ENCODE peak calls at places on chromosomes 3 and 15, in four cellular contexts. I, C, H and B are unnamed samples.

GRCh38 chr15:41219381-41219780 is 11.2 kb downstream of the EXD1 start:
- DNase-seq in I (no peak), C (no peak), H (no peak), B (no peak)

GRCh38 chr15:61681676-61682075 is 378.6 kb downstream of the VPS13C start:
- DNase-seq in I (no peak), C (peak; percentile 16), H (no peak), B (no peak)

GRCh38 chr15:47746516-47746915 is 29.2 kb downstream of the SEMA6D start:
- DNase-seq in I (no peak), C (no peak), H (no peak), B (no peak)

GRCh38 chr3:159821148-159821547 is 167.5 kb upstream of the IL12A start:
- DNase-seq in I (no peak), C (peak; percentile 94), H (no peak), B (no peak)

GRCh38 chr3:152291649-152292066 is 22.9 kb downstream of the MBNL1 start:
- DNase-seq in I (no peak), C (no peak), H (no peak), B (no peak)

GRCh38 chr3:42133500-42134298 is 42.5 kb downstream of the TRAK1 start:
- DNase-seq in I (no peak), C (no peak), H (no peak), B (no peak)

GRCh38 chr3:4899654-4900236 is 79.5 kb upstream of the BHLHE40 start:
- DNase-seq in I (no peak), C (no peak), H (no peak), B (no peak)

GRCh38 chr15:74835312-74835823 is 7.6 kb downstream of the ULK3 start:
- DNase-seq in I (peak; percentile 80), C (peak; percentile 70), H (no peak), B (peak; percentile 79)

GRCh38 chr3:16504242-16504641 is 9.3 kb downstream of the RFTN1 start:
- DNase-seq in I (no peak), C (no peak), H (no peak), B (no peak)

DNA sequence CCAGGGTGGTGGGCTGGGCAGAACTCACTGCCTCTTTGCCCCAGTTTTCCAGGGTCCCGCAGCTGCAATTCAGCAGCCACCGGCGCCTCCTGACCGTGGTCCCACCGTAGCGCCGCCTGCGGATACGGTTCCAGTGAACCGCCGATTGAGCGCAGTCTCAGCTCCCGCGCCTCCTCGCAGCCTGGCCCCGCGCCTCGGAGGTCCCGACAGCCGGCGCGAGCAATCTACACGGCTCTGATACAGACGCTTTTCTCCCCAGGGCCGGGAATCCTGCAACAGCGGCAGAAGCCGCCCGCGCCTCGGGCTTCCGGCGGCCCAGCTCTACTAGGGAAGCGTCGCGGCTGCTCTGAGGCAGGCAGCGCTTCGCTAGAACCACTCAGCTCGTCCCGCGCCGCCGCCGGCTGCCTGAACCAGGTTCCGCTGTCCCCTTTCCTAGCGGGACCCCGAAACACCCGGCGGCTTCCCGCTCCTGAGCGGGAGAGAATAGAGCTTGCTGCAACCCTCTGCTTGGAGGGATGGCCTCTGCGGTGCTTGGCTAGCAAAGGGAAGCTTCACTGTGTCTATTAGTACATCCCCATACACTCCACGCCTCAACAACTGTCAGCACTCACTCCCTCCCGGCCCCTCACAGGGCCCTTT is 3.1 kb downstream of the FOXL2NB start:
- DNase-seq in I (no peak), C (no peak), H (no peak), B (no peak)
- H3K4me3 ChIP-seq in I (no peak overlapping the region), C (no peak overlapping the region), H (peak overlapping the region; percentile 35), B (no peak overlapping the region)

GRCh38 chr3:123149525-123149924 is 52.2 kb upstream of the SEC22A start:
- DNase-seq in I (no peak), C (no peak), H (no peak), B (no peak)
- H3K4me1 ChIP-seq in I (no peaks in the 10 kb centered on the region), C (no peaks in the 10 kb centered on the region), H (no peaks in the 10 kb centered on the region), B (peaks cover 9% of the 10 kb centered on the region)

GRCh38 chr3:196180346-196180745 is 30.9 kb downstream of the ZDHHC19 start:
- DNase-seq in I (no peak), C (no peak), H (no peak), B (no peak)

GRCh38 chr3:196179380-196180308 is 31.6 kb downstream of the ZDHHC19 start:
- DNase-seq in I (no peak), C (peak; percentile 91), H (no peak), B (peak; percentile 27)

GRCh38 chr3:196177967-196178366 is 33.2 kb downstream of the ZDHHC19 start:
- DNase-seq in I (no peak), C (no peak), H (no peak), B (no peak)

GRCh38 chr3:196178993-196179379 is 32.2 kb downstream of the ZDHHC19 start:
- DNase-seq in I (no peak), C (no peak), H (no peak), B (no peak)

GRCh38 chr3:196181127-196181546 is 30.1 kb downstream of the ZDHHC19 start:
- DNase-seq in I (no peak), C (no peak), H (no peak), B (no peak)
- H3K4me3 ChIP-seq in I (no peak overlapping the region), C (no peak overlapping the region), H (no peak overlapping the region), B (no peak overlapping the region)

DNA sequence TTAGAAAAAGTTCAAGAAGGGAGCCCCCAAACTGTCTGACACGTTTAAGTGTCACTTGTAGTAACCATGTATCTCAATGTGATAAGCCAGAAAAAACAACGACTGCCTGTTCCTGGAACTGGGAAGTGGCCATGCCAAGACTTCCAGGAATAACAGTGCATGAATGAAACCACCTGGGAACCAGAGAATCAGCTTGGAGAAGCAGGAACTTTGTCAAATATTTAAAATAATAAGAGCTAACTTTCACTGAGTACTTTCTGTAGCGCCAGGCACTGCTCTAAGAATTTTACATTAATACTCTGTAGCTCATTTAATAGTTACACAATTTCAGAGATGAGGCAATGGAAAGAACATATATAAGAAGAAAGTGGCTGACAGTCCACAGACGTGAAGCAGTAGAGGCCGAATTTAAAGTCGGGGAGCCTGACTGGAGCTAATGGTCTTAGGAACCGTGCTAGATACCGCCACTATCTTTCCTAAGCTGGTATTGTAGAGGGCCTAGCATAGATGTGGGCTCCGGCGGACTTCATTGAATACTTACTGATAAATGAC is 870 bp downstream of the PLSCR1 start:
- DNase-seq in I (no peak), C (peak; percentile 34), H (no peak), B (peak; percentile 29)
- H3K4me1 ChIP-seq in I (peaks cover 24% of the 10 kb centered on the region), C (peaks cover 37% of the 10 kb centered on the region), H (peaks cover 16% of the 10 kb centered on the region), B (peaks cover 10% of the 10 kb centered on the region)

GRCh38 chr15:90174140-90174891 is 26.8 kb upstream of the SEMA4B start:
- DNase-seq in I (no peak), C (peak; percentile 22), H (no peak), B (peak; percentile 31)
- H3K4me3 ChIP-seq in I (no peak overlapping the region), C (no peak overlapping the region), H (no peak overlapping the region), B (no peak overlapping the region)

GRCh38 chr15:63505842-63506222 is 1.4 kb downstream of the USP3 start:
- DNase-seq in I (no peak), C (no peak), H (no peak), B (no peak)
- H3K4me1 ChIP-seq in I (peaks cover 65% of the 10 kb centered on the region), C (peaks cover 57% of the 10 kb centered on the region), H (peaks cover 75% of the 10 kb centered on the region), B (peaks cover 11% of the 10 kb centered on the region)

GRCh38 chr3:150147776-150148175 is 177.1 kb upstream of the PFN2 start:
- DNase-seq in I (no peak), C (no peak), H (no peak), B (peak; percentile 86)
- H3K4me3 ChIP-seq in I (no peak overlapping the region), C (no peak overlapping the region), H (no peak overlapping the region), B (peak overlapping the region; percentile 43)

DNA sequence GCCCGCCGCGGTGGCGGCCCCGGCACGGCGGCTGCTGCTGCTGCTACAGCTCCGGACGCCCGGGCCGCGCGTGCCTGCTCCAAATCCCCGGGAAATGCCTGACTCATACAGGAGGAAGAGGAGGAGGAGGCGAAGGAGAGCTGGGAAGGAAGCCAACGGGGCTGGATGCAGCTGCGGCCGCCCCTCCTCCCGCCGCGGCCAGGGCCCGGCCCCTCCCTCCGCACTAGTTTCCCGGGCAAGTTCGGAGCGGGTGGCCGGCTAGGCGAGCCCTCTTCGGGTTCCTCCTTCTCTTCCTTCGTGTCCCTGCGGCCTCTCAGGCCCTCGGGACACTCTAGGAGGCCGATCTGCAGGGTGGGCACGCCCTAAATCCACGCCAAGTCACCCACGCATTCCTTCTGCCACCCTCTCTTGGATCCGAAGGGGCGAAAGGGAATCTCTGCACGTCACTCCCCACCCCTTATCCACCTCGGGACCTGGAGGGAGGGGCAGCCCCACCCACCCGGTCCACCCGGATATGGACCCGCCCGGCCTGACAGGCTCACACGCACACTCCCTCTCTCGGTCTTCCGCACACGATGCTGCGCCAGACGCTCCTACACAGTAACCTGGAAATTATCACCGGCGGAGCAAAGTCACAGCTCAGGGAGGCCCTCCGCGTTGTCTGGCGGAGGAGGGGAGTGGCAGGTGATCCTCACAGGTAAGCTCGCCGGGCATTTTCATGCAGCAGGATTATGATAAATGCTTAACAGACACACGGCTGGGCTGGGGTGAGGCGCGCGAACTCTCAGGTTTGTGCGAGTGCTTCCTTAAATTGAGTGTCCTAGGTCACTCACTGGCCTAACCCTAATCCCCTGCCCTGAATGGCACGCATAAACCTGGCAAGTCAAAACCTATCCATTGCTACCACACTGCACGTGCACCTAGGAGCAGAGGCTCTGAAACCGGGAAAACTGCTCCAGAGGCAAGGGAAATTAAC is at the start of the genes OSBPL10 and ZNF860:
- DNase-seq in I (peak; percentile 81), C (peak; percentile 94), H (no peak), B (peak; percentile 58)
- H3K4me1 ChIP-seq in I (peaks cover 25% of the 10 kb centered on the region), C (peaks cover 26% of the 10 kb centered on the region), H (peaks cover 26% of the 10 kb centered on the region), B (no peaks in the 10 kb centered on the region)